ENCODE peak calls at places on chromosomes 16 and 17, in four cellular contexts. R, G, P and M are unnamed samples.

GRCh38 chr16:85930321-85930720 is 31.4 kb downstream of the IRF8 start:
- DNase-seq in R (no peak), G (no peak), P (no peak), M (no peak)

GRCh38 chr16:11393366-11393765 is 48.1 kb downstream of the RMI2 start:
- DNase-seq in R (peak), G (no peak), P (no peak), M (no peak)

GRCh38 chr17:50045154-50045553 is 10.8 kb upstream of the ITGA3 start:
- DNase-seq in R (no peak), G (no peak), P (no peak), M (no peak)

GRCh38 chr16:68289621-68290329 is 21.0 kb downstream of the SLC7A6OS start:
- DNase-seq in R (no peak), G (no peak), P (no peak), M (peak)

GRCh38 chr17:70622382-70623260 is 453.3 kb downstream of the KCNJ2 start:
- DNase-seq in R (peak), G (peak), P (peak), M (no peak)

GRCh38 chr17:79777166-79777843 is 643 bp upstream of the CBX2 start:
- DNase-seq in R (peak), G (peak), P (no peak), M (no peak)

GRCh38 chr16:48008011-48008410 is 147.8 kb downstream of the ABCC12 start:
- DNase-seq in R (no peak), G (no peak), P (no peak), M (no peak)

GRCh38 chr16:57284206-57284951 is at the start of gene PLLP:
- DNase-seq in R (peak), G (no peak), P (peak), M (no peak)

GRCh38 chr17:43710101-43710500 is 48.4 kb upstream of the MEOX1 start:
- DNase-seq in R (no peak), G (no peak), P (no peak), M (no peak)

GRCh38 chr16:724188-725040 is 1.8 kb downstream of the CCDC78 start:
- DNase-seq in R (no peak), G (no peak), P (no peak), M (no peak)

GRCh38 chr16:57013268-57013667 is 23.9 kb downstream of the NLRC5 start:
- DNase-seq in R (no peak), G (no peak), P (peak), M (peak)

GRCh38 chr17:44348234-44348987 is 3.3 kb downstream of the GRN start:
- DNase-seq in R (no peak), G (no peak), P (peak), M (no peak)

GRCh38 chr17:68248886-68249872 is 1.3 kb downstream of the AMZ2 start:
- DNase-seq in R (no peak), G (no peak), P (no peak), M (no peak)

GRCh38 chr17:10621397-10621796 is 35.7 kb downstream of the MYH3 start:
- DNase-seq in R (no peak), G (no peak), P (no peak), M (no peak)

GRCh38 chr17:10620823-10621222 is 36.3 kb downstream of the MYH3 start:
- DNase-seq in R (no peak), G (no peak), P (no peak), M (no peak)

GRCh38 chr17:10624966-10625365 is 32.1 kb downstream of the MYH3 start:
- DNase-seq in R (no peak), G (no peak), P (no peak), M (no peak)

GRCh38 chr17:10623786-10624338 is 33.2 kb downstream of the MYH3 start:
- DNase-seq in R (no peak), G (no peak), P (no peak), M (no peak)

DNA sequence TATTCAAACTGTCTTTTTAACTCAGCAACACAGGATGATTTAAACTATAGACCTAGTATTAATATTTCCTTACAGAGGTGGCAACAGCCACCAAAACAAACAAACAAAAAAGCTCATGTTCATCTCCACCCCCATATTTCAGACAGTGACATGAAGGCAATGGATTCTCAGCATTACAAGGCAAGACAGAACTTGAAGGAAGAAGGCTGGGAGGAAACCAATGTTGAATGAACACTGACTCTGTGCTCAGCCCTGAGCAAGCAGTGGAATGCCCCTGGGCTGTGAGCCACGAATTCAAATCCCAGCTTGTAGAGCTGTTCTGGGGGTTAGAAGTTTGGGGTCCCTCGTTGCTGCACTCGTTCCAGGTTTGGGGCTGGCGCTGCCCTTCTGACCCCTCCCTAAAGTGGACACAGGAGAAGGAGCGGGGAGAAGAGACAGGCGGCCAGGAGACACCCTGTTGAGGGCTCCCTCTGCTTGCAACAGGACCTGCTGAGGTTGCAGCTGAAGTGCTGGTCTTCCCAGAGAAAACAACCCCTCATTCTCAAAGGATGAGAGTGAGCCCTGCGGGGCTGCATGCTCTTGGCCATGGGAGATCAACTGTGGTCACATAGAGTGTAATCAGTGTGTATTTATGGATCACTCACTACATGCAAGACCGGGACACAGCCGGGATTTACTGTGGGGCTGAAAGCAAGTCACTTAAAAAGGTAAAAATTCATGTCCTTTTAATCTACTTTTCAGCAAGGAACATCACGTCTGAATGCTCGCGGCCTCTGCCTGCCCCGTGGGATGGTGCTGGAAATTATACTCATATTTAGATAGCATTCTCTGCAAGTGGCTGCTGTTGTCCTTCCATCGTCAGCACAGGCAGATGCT is 34.3 kb downstream of the MYH3 start:
- DNase-seq in R (no peak), G (no peak), P (no peak), M (no peak)
- TF ChIP-seq CTCF in R (no peak), G (no peak), P (no peak), M (no peak)

DNA sequence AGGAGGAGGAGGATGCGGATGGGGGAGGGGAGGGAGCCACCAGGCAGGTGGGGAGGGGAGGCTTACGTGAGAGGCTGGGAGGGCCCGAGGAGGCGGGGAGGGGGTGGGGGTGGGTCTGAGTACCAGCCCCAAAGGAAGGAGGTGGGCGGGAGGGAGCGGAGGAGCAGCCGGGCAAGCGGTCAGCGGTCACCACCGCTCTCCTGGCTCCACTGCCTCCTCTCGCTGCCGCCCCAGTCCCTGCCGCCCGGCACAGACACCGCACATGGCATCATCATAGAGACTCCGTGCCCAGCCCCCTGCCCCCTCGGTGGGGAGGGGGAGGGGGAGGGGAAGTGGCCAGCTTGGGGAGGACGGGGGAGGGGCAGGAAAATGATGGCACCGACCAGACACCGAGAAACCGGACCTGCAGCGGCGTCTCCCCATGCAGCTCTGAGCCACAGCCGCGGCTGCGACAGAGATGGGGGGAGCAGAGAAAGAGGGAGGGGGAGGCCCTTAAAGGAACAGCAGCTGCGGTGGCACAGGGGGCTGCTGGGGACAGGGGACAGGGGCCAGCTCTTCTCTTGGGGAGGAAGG is at the start of gene TLCD3B:
- DNase-seq in R (no peak), G (no peak), P (no peak), M (no peak)
- H3K4me3 ChIP-seq in R (peak), G (no peak), P (no peak), M (no peak)

GRCh38 chr17:42251115-42251514 is 25.1 kb downstream of the STAT5B start:
- DNase-seq in R (no peak), G (no peak), P (no peak), M (no peak)
- TF ChIP-seq CTCF in R (no peak), G (no peak), P (peak), M (peak)

DNA sequence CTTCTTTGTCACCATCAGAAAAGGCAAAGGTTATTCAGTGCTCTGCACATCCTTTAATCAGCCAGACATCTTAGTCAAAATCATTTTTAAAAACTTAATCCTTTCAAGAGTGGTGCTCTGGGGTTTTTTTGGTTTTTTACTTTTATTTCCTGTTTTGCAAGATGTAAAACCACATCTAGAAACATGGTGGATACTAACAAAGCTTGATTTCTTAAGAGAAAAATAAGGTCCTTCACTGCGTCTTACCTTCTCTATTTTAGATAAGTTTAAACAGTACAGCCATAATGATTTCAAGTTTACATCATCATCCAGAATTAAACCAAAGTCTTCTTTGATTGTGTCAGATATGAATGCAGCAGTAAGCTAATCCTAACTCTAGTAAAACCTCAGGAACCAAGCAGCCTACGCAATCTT is 6.3 kb downstream of the ANKRD11 start:
- DNase-seq in R (no peak), G (no peak), P (no peak), M (no peak)
- H3K4me3 ChIP-seq in R (no peak), G (no peak), P (no peak), M (no peak)

DNA sequence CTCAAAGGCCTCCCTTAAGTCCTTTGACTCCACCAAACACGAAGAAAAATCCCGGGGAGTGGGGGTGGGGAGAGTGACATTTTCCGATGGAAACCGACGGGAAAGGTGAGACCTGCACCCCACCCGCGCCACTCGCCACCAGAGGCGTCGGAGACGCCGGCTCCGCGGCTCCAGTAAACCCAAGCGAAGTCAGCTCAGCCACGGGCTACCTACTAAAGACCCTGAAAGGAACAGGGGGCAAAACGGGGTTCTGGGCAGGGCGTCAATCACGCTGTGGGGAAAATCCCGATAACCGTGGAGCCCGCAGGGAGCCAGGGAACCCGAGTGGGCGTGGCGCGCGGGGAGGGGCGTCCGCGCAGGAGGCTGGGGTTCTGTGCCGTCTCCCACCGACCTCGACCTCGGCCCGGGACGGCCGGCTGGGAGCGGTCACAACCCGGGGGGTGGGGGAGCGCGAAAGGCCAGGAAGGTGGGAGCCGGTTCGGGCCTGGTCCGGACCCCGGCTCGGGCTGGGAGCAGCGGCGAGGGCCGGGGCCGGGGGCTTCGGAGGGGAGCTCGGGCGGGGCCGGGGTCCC is 565 bp downstream of the WDR45B start:
- DNase-seq in R (peak), G (peak), P (no peak), M (no peak)
- TF ChIP-seq CTCF in R (no peak), G (peak), P (no peak), M (peak)